ENCODE peak calls at places on chromosome 9, in nine cellular contexts. L, C, P, E, T, Z, W, X and R are unnamed samples.

GRCh38 chr9:137237759-137238726 is 3.0 kb upstream of the TUBB4B start:
- DNase-seq in X (no peak), L (no peak), T (no peak), P (peak), E (peak), Z (no peak), C (no peak), W (peak), R (no peak)

GRCh38 chr9:95793924-95794828 is 81.3 kb upstream of the ERCC6L2 start:
- DNase-seq in X (peak), E (no peak), P (no peak), T (no peak), Z (no peak), W (no peak), L (no peak), C (no peak), R (no peak)

GRCh38 chr9:116154976-116155699 is 1.5 kb downstream of the PAPPA start:
- DNase-seq in L (peak), C (no peak), W (no peak), E (peak), X (peak), T (no peak), Z (no peak), P (no peak), R (peak)

GRCh38 chr9:304106-304505 is 89.4 kb downstream of the DOCK8 start:
- DNase-seq in Z (no peak), P (no peak), C (no peak), E (no peak), L (no peak), W (no peak), X (no peak), T (no peak), R (no peak)

GRCh38 chr9:27183701-27184100 is 74.7 kb downstream of the TEK start:
- DNase-seq in E (peak), P (no peak), Z (peak), C (no peak), W (no peak), X (no peak), L (no peak), T (no peak), R (no peak)

GRCh38 chr9:135612981-135613910 is 26.1 kb downstream of the GLT6D1 start:
- DNase-seq in X (no peak), Z (no peak), L (no peak), W (no peak), C (no peak), E (no peak), T (no peak), P (no peak), R (no peak)

GRCh38 chr9:74132986-74133385 is 364.1 kb upstream of the RORB start:
- DNase-seq in W (no peak), X (no peak), E (no peak), L (no peak), P (no peak), Z (no peak), C (no peak), T (no peak), R (no peak)

GRCh38 chr9:38662763-38663593 is 42.6 kb upstream of the ANKRD18A start:
- DNase-seq in P (no peak), E (peak), T (no peak), L (no peak), Z (no peak), C (no peak), W (no peak), X (no peak), R (no peak)

GRCh38 chr9:4555251-4555650 is 65.0 kb downstream of the SLC1A1 start:
- DNase-seq in W (no peak), E (no peak), Z (no peak), C (no peak), P (no peak), L (no peak), T (no peak), X (peak), R (no peak)

GRCh38 chr9:14221119-14221518 is 92.8 kb downstream of the NFIB start:
- DNase-seq in E (no peak), L (no peak), P (no peak), Z (no peak), C (no peak), W (no peak), T (no peak), X (no peak), R (no peak)

GRCh38 chr9:3007331-3007730 is 163.4 kb upstream of the PUM3 start:
- DNase-seq in W (no peak), X (no peak), L (no peak), T (no peak), C (no peak), E (no peak), P (no peak), Z (no peak), R (no peak)

GRCh38 chr9:112012026-112012902 is 115.7 kb downstream of the UGCG start:
- DNase-seq in L (peak), E (peak), W (peak), Z (peak), X (peak), C (peak), P (peak), T (peak), R (peak)

GRCh38 chr9:137422668-137423000 is 328 bp downstream of the EXD3 start:
- DNase-seq in C (no peak), L (no peak), P (peak), T (peak), W (peak), E (no peak), X (peak), Z (no peak), R (peak)

GRCh38 chr9:76412638-76413037 is 18.4 kb upstream of the RFK start:
- DNase-seq in Z (no peak), W (no peak), T (no peak), P (no peak), E (no peak), C (no peak), X (no peak), L (no peak), R (no peak)

GRCh38 chr9:134483361-134484184 is 157.3 kb downstream of the RXRA start:
- DNase-seq in E (no peak), Z (no peak), P (no peak), T (no peak), W (no peak), X (no peak), C (no peak), L (no peak), R (peak)

DNA sequence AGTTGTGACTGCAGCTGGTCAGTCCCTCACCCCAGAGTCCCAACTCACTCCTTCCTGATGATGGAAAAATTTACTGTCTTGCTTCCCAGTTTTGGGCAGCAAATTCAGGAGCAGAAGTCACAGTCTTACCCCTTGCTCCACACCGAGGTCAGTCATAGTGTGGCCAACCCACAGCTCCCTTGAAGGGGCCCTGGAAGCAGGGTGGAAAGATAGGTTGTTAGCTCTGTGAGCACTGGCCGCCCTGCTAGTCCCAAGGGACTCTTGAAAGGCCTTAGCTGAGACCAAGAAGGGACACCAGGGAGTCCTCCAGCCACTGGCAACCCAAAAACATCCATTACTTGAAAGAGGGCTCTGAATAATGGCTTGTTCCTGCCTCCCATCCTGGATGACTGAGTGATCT is 40.0 kb downstream of the GSN start:
- DNase-seq in E (no peak), Z (no peak), P (no peak), T (no peak), X (no peak), C (no peak), W (no peak), L (no peak), R (peak)
- H3K4me3 ChIP-seq in E (no peak), Z (no peak), P (no peak), T (no peak), X (no peak), C (no peak), W (no peak), L (no peak), R (no peak)

GRCh38 chr9:94656976-94657375 is 17.7 kb upstream of the FBP1 start:
- DNase-seq in E (no peak), P (no peak), T (no peak), L (no peak), C (no peak), Z (no peak), W (no peak), X (no peak), R (no peak)
- H3K4me3 ChIP-seq in E (no peak), P (no peak), T (no peak), L (no peak), C (no peak), Z (no peak), W (no peak), X (no peak), R (no peak)

GRCh38 chr9:108272350-108272899 is 583.4 kb downstream of the ACTL7B start:
- DNase-seq in T (no peak), P (peak), E (peak), W (peak), C (no peak), Z (peak), L (peak), X (peak), R (no peak)

GRCh38 chr9:108270041-108270440 is 585.7 kb downstream of the ACTL7B start:
- DNase-seq in P (no peak), Z (no peak), X (no peak), T (no peak), L (no peak), E (no peak), C (no peak), W (peak), R (no peak)

GRCh38 chr9:108271236-108271635 is 584.5 kb downstream of the ACTL7B start:
- DNase-seq in C (no peak), T (no peak), P (no peak), Z (no peak), W (peak), L (no peak), X (no peak), E (no peak), R (no peak)

GRCh38 chr9:108273988-108274387 is 581.8 kb downstream of the ACTL7B start:
- DNase-seq in Z (no peak), X (peak), L (no peak), T (no peak), W (no peak), P (no peak), C (no peak), E (no peak), R (no peak)

DNA sequence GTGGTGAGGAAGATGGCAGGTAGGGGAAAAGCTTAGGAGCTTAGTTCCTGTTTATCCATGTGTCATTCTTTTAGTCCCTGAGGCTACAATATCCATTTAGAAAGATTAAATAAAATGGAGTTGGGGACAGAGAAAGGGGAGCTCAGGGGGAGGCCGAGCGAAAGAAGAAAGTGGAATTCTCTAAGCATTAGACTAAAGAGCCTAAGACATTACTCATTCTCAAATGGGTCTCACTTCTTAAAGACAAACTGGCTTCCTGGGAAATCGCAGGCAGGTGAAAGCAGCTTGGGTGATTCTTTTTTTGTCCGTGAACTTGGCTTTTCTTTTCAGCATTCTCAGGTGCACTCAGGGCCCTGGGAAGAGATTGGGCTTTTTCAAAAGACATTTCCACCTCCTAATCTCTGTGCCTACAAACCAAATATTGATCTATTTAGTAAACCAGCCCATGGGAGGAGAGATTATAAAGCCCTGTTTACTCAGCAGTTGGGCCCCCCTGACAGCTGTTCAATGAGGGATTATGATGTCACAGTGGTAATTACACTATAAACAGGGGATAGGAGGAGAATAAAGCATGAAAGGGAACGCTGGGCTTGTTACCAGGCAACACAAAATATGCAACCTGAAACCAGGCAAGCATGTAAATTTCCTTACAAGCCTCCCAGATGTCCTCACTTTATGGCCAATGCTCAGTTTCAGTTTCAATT is 584.0 kb downstream of the ACTL7B start:
- DNase-seq in C (peak), Z (peak), L (no peak), X (peak), P (peak), E (peak), W (peak), T (no peak), R (no peak)
- H3K4me3 ChIP-seq in C (peak), Z (peak), L (no peak), X (peak), P (peak), E (no peak), W (peak), T (no peak), R (no peak)

GRCh38 chr9:87152206-87152605 is 204.9 kb upstream of the GAS1 start:
- DNase-seq in W (no peak), P (no peak), E (no peak), C (no peak), Z (no peak), X (no peak), L (no peak), T (no peak), R (no peak)

GRCh38 chr9:87149794-87150193 is 202.5 kb upstream of the GAS1 start:
- DNase-seq in Z (no peak), X (peak), T (no peak), L (no peak), C (no peak), P (no peak), W (no peak), E (no peak), R (no peak)

GRCh38 chr9:87148391-87149237 is 201.3 kb upstream of the GAS1 start:
- DNase-seq in T (no peak), P (peak), L (peak), W (peak), C (no peak), Z (peak), E (peak), X (peak), R (peak)

GRCh38 chr9:87147803-87148202 is 200.5 kb upstream of the GAS1 start:
- DNase-seq in X (no peak), T (no peak), L (no peak), C (no peak), Z (no peak), E (no peak), W (no peak), P (no peak), R (no peak)
- H3K4me3 ChIP-seq in X (no peak), T (no peak), L (peak), C (peak), Z (peak), E (no peak), W (peak), P (peak), R (no peak)

DNA sequence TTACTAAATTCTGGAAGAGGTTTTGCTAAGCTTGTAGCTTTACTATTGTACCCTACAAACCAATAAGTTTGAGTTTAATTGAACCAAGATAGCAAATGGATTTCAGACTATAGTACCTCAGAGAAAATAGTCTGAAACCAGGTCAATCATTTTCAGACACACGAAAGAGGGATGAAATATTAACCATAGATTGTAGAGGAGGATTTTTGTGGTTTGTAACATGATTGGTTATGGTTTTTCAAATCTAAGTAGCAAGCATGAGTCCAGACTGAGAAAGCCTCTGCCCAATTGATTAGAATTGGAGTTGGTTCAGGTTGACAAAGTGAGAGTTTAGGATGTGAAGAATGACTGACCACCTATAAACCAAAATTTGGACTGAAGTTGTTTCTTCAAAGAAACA is 562.7 kb upstream of the DMAC1 start:
- DNase-seq in W (no peak), L (no peak), Z (no peak), E (no peak), P (no peak), X (no peak), C (no peak), T (no peak), R (no peak)
- H3K4me3 ChIP-seq in W (no peak), L (no peak), Z (no peak), E (no peak), P (no peak), X (no peak), C (no peak), T (no peak), R (no peak)

GRCh38 chr9:33164138-33164809 is 2.9 kb downstream of the B4GALT1 start:
- DNase-seq in Z (no peak), L (no peak), W (no peak), E (no peak), C (no peak), T (peak), X (no peak), P (peak), R (no peak)

GRCh38 chr9:33161011-33161588 is 6.0 kb downstream of the B4GALT1 start:
- DNase-seq in T (peak), W (peak), C (no peak), X (peak), P (peak), L (peak), Z (peak), E (peak), R (peak)

GRCh38 chr9:33161589-33162132 is 5.5 kb downstream of the B4GALT1 start:
- DNase-seq in X (no peak), T (no peak), P (peak), C (no peak), L (no peak), E (peak), W (peak), Z (peak), R (no peak)

GRCh38 chr9:33163433-33164137 is 3.6 kb downstream of the B4GALT1 start:
- DNase-seq in Z (no peak), E (no peak), P (no peak), T (no peak), C (no peak), W (no peak), X (no peak), L (no peak), R (no peak)

DNA sequence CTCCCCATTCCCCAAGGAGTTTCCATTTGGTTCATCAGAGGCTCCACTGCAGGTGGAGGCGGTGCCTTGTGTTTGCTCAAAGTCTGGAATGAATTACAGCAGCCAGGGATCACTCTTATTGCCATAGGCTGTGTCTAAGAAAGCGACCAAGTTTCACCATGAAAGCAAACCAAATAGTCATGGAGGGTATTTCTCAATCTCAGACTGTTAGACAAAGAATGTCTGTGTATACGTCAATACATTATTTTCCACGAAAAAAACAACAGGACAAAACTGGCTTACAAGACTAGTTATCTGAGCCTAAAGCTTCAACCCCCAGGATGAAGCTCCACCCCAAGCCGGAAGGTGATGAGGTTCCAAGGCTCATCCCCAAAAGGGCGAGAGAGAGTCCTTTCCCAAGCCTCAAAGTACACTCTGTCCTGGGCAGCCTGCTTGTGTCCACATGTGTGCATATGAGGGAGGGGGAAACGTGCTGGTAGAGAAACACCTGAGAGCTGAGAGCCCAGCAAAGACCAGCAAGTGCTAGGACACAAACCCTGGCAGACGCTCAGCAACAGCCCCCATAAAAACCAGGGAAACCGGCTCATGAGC is 4.3 kb downstream of the B4GALT1 start:
- DNase-seq in L (peak), X (peak), P (peak), E (peak), C (no peak), W (no peak), Z (peak), T (no peak), R (no peak)
- H3K4me3 ChIP-seq in L (peak), X (peak), P (no peak), E (peak), C (peak), W (peak), Z (peak), T (peak), R (no peak)

GRCh38 chr9:110958846-110959245 is 79.4 kb downstream of the LPAR1 start:
- DNase-seq in Z (no peak), W (no peak), L (no peak), E (no peak), T (no peak), C (no peak), P (no peak), X (no peak), R (no peak)

GRCh38 chr9:110954822-110955291 is 83.4 kb downstream of the LPAR1 start:
- DNase-seq in X (peak), E (no peak), Z (no peak), L (no peak), W (no peak), C (no peak), T (no peak), P (no peak), R (no peak)

DNA sequence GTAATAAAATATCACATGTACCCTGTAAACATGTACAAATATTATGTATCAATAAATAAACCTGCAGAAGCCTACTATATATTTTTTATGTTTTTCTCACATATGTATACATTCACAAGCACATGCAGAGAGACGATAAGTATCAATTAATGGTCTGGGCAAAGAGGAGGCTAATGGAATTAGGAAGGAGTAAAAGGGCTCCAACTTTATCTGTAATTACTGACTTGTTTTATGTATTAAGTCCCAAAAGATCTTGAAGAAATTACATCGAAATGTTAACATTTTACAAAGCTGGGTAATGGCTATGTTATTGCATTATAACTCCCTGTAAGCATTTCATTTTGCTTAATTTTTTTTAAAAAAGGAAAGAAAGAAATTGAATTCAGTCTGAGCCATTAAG is 78.0 kb downstream of the LPAR1 start:
- DNase-seq in L (no peak), Z (no peak), X (no peak), W (no peak), C (no peak), T (no peak), P (no peak), E (no peak), R (no peak)
- H3K4me3 ChIP-seq in L (no peak), Z (no peak), X (no peak), W (no peak), C (no peak), T (no peak), P (no peak), E (no peak), R (no peak)